ENCODE peak calls at places on chromosomes 4 and X, in ten cellular contexts. One of them, this sample, is unnamed. For H3K4me1, the result is how much of the 10 kb centered on the place peaks cover.

GRCh38 chrX:39766882-39767281 is 330.9 kb downstream of the BCOR start:
- DNase-seq in heart left ventricle: peak
- DNase-seq in upper lobe of right lung: no peak
- DNase-seq in uterus: no peak
- DNase-seq in stomach: no peak
- DNase-seq in transverse colon: no peak
- DNase-seq in neural progenitor cell: no peak
- DNase-seq in IMR-90: no peak
- DNase-seq in body of pancreas: no peak
- DNase-seq in cardiac muscle cell: no peak
- DNase-seq in this sample: no peak

GRCh38 chrX:39814391-39814790 is 283.4 kb downstream of the BCOR start:
- DNase-seq in heart left ventricle: no peak
- DNase-seq in transverse colon: peak
- DNase-seq in IMR-90: peak
- DNase-seq in neural progenitor cell: no peak
- DNase-seq in cardiac muscle cell: no peak
- DNase-seq in upper lobe of right lung: no peak
- DNase-seq in stomach: no peak
- DNase-seq in body of pancreas: no peak
- DNase-seq in uterus: no peak
- DNase-seq in this sample: no peak

GRCh38 chrX:28324306-28324705 is 262.9 kb upstream of the IL1RAPL1 start:
- DNase-seq in cardiac muscle cell: no peak
- DNase-seq in transverse colon: no peak
- DNase-seq in neural progenitor cell: no peak
- DNase-seq in stomach: no peak
- DNase-seq in upper lobe of right lung: no peak
- DNase-seq in body of pancreas: no peak
- DNase-seq in IMR-90: no peak
- DNase-seq in heart left ventricle: no peak
- DNase-seq in uterus: no peak
- DNase-seq in this sample: peak

GRCh38 chr4:87219648-87220093 is 747 bp downstream of the KLHL8 start:
- DNase-seq in body of pancreas: peak
- DNase-seq in uterus: peak
- DNase-seq in cardiac muscle cell: peak
- DNase-seq in IMR-90: peak
- DNase-seq in heart left ventricle: peak
- DNase-seq in transverse colon: peak
- DNase-seq in upper lobe of right lung: peak
- DNase-seq in stomach: peak
- DNase-seq in neural progenitor cell: peak
- DNase-seq in this sample: no peak

GRCh38 chr4:113146876-113147358 is 97.5 kb downstream of the ANK2 start:
- DNase-seq in IMR-90: no peak
- DNase-seq in body of pancreas: peak
- DNase-seq in transverse colon: no peak
- DNase-seq in heart left ventricle: peak
- DNase-seq in neural progenitor cell: no peak
- DNase-seq in stomach: no peak
- DNase-seq in cardiac muscle cell: no peak
- DNase-seq in uterus: no peak
- DNase-seq in upper lobe of right lung: no peak
- DNase-seq in this sample: no peak

GRCh38 chr4:74006009-74006476 is 7.6 kb upstream of the CXCL5 start:
- DNase-seq in upper lobe of right lung: no peak
- DNase-seq in IMR-90: peak
- DNase-seq in heart left ventricle: no peak
- DNase-seq in transverse colon: no peak
- DNase-seq in stomach: no peak
- DNase-seq in body of pancreas: no peak
- DNase-seq in cardiac muscle cell: no peak
- DNase-seq in neural progenitor cell: no peak
- DNase-seq in uterus: no peak
- DNase-seq in this sample: peak

GRCh38 chr4:169988252-169988651 is 37.9 kb downstream of the MFAP3L start:
- DNase-seq in uterus: no peak
- DNase-seq in neural progenitor cell: no peak
- DNase-seq in body of pancreas: no peak
- DNase-seq in IMR-90: no peak
- DNase-seq in stomach: no peak
- DNase-seq in heart left ventricle: no peak
- DNase-seq in upper lobe of right lung: no peak
- DNase-seq in cardiac muscle cell: no peak
- DNase-seq in transverse colon: no peak
- DNase-seq in this sample: no peak

GRCh38 chr4:159855731-159856130 is 752.9 kb downstream of the RAPGEF2 start:
- DNase-seq in IMR-90: no peak
- DNase-seq in cardiac muscle cell: no peak
- DNase-seq in stomach: no peak
- DNase-seq in neural progenitor cell: peak
- DNase-seq in upper lobe of right lung: no peak
- DNase-seq in transverse colon: no peak
- DNase-seq in body of pancreas: no peak
- DNase-seq in uterus: no peak
- DNase-seq in heart left ventricle: no peak
- DNase-seq in this sample: no peak

GRCh38 chr4:15013585-15013984 is 11.3 kb downstream of the CPEB2 start:
- DNase-seq in neural progenitor cell: no peak
- DNase-seq in IMR-90: no peak
- DNase-seq in body of pancreas: no peak
- DNase-seq in heart left ventricle: no peak
- DNase-seq in transverse colon: no peak
- DNase-seq in cardiac muscle cell: no peak
- DNase-seq in upper lobe of right lung: no peak
- DNase-seq in stomach: no peak
- DNase-seq in uterus: no peak
- DNase-seq in this sample: no peak

GRCh38 chr4:37661643-37662221 is 24.4 kb downstream of the RELL1 start:
- DNase-seq in cardiac muscle cell: no peak
- DNase-seq in body of pancreas: no peak
- DNase-seq in neural progenitor cell: no peak
- DNase-seq in uterus: no peak
- DNase-seq in IMR-90: peak
- DNase-seq in heart left ventricle: no peak
- DNase-seq in stomach: no peak
- DNase-seq in transverse colon: no peak
- DNase-seq in upper lobe of right lung: no peak
- DNase-seq in this sample: no peak

GRCh38 chrX:97119474-97120109 is 235.9 kb downstream of the RPA4 start:
- DNase-seq in body of pancreas: no peak
- DNase-seq in upper lobe of right lung: no peak
- DNase-seq in uterus: no peak
- DNase-seq in transverse colon: no peak
- DNase-seq in cardiac muscle cell: no peak
- DNase-seq in IMR-90: no peak
- DNase-seq in heart left ventricle: no peak
- DNase-seq in stomach: no peak
- DNase-seq in neural progenitor cell: no peak
- DNase-seq in this sample: no peak

GRCh38 chr4:18419780-18420179 is 398.2 kb upstream of the LCORL start:
- DNase-seq in IMR-90: no peak
- DNase-seq in cardiac muscle cell: no peak
- DNase-seq in uterus: no peak
- DNase-seq in neural progenitor cell: no peak
- DNase-seq in stomach: no peak
- DNase-seq in heart left ventricle: no peak
- DNase-seq in body of pancreas: no peak
- DNase-seq in transverse colon: no peak
- DNase-seq in upper lobe of right lung: no peak
- DNase-seq in this sample: no peak

GRCh38 chr4:507745-508512 is 8.9 kb downstream of the PIGG start:
- DNase-seq in IMR-90: no peak
- DNase-seq in heart left ventricle: no peak
- DNase-seq in stomach: no peak
- DNase-seq in body of pancreas: no peak
- DNase-seq in uterus: no peak
- DNase-seq in cardiac muscle cell: no peak
- DNase-seq in neural progenitor cell: no peak
- DNase-seq in upper lobe of right lung: no peak
- DNase-seq in transverse colon: no peak
- DNase-seq in this sample: no peak

GRCh38 chrX:19746919-19747671 is 140.3 kb downstream of the SH3KBP1 start:
- DNase-seq in body of pancreas: no peak
- DNase-seq in uterus: no peak
- DNase-seq in IMR-90: no peak
- DNase-seq in neural progenitor cell: peak
- DNase-seq in stomach: no peak
- DNase-seq in transverse colon: no peak
- DNase-seq in heart left ventricle: no peak
- DNase-seq in cardiac muscle cell: no peak
- DNase-seq in upper lobe of right lung: no peak
- DNase-seq in this sample: no peak

GRCh38 chr4:48203819-48204218 is 65.8 kb downstream of the TEC start:
- DNase-seq in neural progenitor cell: no peak
- DNase-seq in stomach: no peak
- DNase-seq in upper lobe of right lung: no peak
- DNase-seq in IMR-90: no peak
- DNase-seq in uterus: no peak
- DNase-seq in body of pancreas: no peak
- DNase-seq in cardiac muscle cell: peak
- DNase-seq in heart left ventricle: no peak
- DNase-seq in transverse colon: no peak
- DNase-seq in this sample: no peak

GRCh38 chr4:7206856-7207567 is 14.7 kb downstream of the SORCS2 start:
- DNase-seq in heart left ventricle: peak
- DNase-seq in uterus: peak
- DNase-seq in transverse colon: peak
- DNase-seq in IMR-90: peak
- DNase-seq in neural progenitor cell: peak
- DNase-seq in upper lobe of right lung: peak
- DNase-seq in body of pancreas: peak
- DNase-seq in cardiac muscle cell: peak
- DNase-seq in stomach: peak
- DNase-seq in this sample: peak

GRCh38 chrX:71143508-71143907 is 1.1 kb upstream of the NLGN3 start:
- DNase-seq in cardiac muscle cell: no peak
- DNase-seq in heart left ventricle: no peak
- DNase-seq in stomach: peak
- DNase-seq in transverse colon: peak
- DNase-seq in IMR-90: peak
- DNase-seq in body of pancreas: peak
- DNase-seq in upper lobe of right lung: no peak
- DNase-seq in uterus: peak
- DNase-seq in neural progenitor cell: no peak
- DNase-seq in this sample: no peak

GRCh38 chrX:114134465-114134864 is 449.4 kb upstream of the HTR2C start:
- DNase-seq in heart left ventricle: no peak
- DNase-seq in cardiac muscle cell: no peak
- DNase-seq in stomach: no peak
- DNase-seq in IMR-90: no peak
- DNase-seq in transverse colon: no peak
- DNase-seq in uterus: no peak
- DNase-seq in neural progenitor cell: no peak
- DNase-seq in upper lobe of right lung: no peak
- DNase-seq in body of pancreas: no peak
- DNase-seq in this sample: peak

DNA sequence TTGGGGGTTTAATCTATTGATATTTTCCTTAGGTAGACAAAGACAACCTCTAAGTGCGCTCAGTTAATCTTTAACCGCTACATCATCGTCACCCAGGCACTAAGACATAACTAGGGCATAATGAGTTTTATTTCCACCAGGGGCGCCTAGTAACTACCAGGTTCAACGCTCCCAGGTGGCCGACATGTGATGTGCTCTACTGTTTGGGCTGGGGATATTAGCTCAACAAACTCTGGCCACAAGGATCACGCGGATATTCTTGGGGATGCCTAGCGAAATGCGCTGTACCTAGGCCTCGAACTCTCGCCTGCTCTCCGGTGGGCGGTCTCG is 915 bp upstream of the RAB33B start:
- DNase-seq in neural progenitor cell: no peak
- DNase-seq in heart left ventricle: no peak
- DNase-seq in uterus: no peak
- DNase-seq in IMR-90: no peak
- DNase-seq in upper lobe of right lung: no peak
- DNase-seq in body of pancreas: peak
- DNase-seq in transverse colon: peak
- DNase-seq in stomach: no peak
- DNase-seq in cardiac muscle cell: no peak
- DNase-seq in this sample: no peak
- TF ChIP-seq CTCF in neural progenitor cell: peak
- TF ChIP-seq CTCF in heart left ventricle: peak
- TF ChIP-seq CTCF in uterus: no peak
- TF ChIP-seq CTCF in IMR-90: peak
- TF ChIP-seq CTCF in upper lobe of right lung: peak
- TF ChIP-seq CTCF in body of pancreas: peak
- TF ChIP-seq CTCF in transverse colon: peak
- TF ChIP-seq CTCF in stomach: peak
- TF ChIP-seq CTCF in cardiac muscle cell: peak
- TF ChIP-seq CTCF in this sample: peak

GRCh38 chrX:24149346-24150050 is at the start of gene ZFX:
- DNase-seq in neural progenitor cell: peak
- DNase-seq in heart left ventricle: peak
- DNase-seq in body of pancreas: peak
- DNase-seq in IMR-90: peak
- DNase-seq in stomach: peak
- DNase-seq in cardiac muscle cell: peak
- DNase-seq in uterus: peak
- DNase-seq in upper lobe of right lung: peak
- DNase-seq in transverse colon: peak
- DNase-seq in this sample: no peak
- H3K4me1 ChIP-seq in neural progenitor cell: half or more
- H3K4me1 ChIP-seq in heart left ventricle: under half
- H3K4me1 ChIP-seq in body of pancreas: under half
- H3K4me1 ChIP-seq in IMR-90: under half
- H3K4me1 ChIP-seq in stomach: half or more
- H3K4me1 ChIP-seq in cardiac muscle cell: half or more
- H3K4me1 ChIP-seq in uterus: under half
- H3K4me1 ChIP-seq in upper lobe of right lung: under half
- H3K4me1 ChIP-seq in transverse colon: half or more
- H3K4me1 ChIP-seq in this sample: under half

GRCh38 chr4:141457653-141458052 is 178.7 kb upstream of the IL15 start:
- DNase-seq in stomach: no peak
- DNase-seq in cardiac muscle cell: no peak
- DNase-seq in transverse colon: no peak
- DNase-seq in body of pancreas: no peak
- DNase-seq in neural progenitor cell: no peak
- DNase-seq in heart left ventricle: no peak
- DNase-seq in upper lobe of right lung: no peak
- DNase-seq in uterus: no peak
- DNase-seq in IMR-90: no peak
- DNase-seq in this sample: no peak
- H3K27ac ChIP-seq in stomach: no peak
- H3K27ac ChIP-seq in cardiac muscle cell: no peak
- H3K27ac ChIP-seq in transverse colon: no peak
- H3K27ac ChIP-seq in body of pancreas: no peak
- H3K27ac ChIP-seq in neural progenitor cell: no peak
- H3K27ac ChIP-seq in heart left ventricle: no peak
- H3K27ac ChIP-seq in upper lobe of right lung: no peak
- H3K27ac ChIP-seq in uterus: no peak
- H3K27ac ChIP-seq in IMR-90: no peak
- H3K27ac ChIP-seq in this sample: no peak

DNA sequence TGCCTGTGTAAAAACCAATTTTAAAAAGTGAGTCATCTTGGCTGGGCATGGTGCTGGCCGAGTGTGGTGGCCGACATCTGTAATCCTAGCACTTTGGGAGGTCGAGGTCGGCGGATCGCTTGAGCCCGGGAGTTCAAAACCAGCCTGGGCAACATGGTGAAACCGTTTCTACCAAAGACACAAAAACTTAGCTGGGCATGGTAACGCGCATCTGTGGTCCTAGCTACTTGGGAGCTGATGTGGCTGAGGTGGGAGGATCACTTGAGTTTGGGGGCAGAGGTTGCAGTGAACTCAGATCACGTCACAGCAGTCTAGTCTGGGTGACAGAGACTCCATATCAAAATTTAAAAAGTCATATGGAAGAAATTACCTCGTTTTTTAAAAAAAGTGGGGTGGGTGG is 7.6 kb downstream of the RLIM start:
- DNase-seq in IMR-90: no peak
- DNase-seq in uterus: no peak
- DNase-seq in cardiac muscle cell: no peak
- DNase-seq in transverse colon: no peak
- DNase-seq in heart left ventricle: no peak
- DNase-seq in stomach: no peak
- DNase-seq in neural progenitor cell: no peak
- DNase-seq in body of pancreas: no peak
- DNase-seq in upper lobe of right lung: no peak
- DNase-seq in this sample: no peak
- TF ChIP-seq CTCF in IMR-90: no peak
- TF ChIP-seq CTCF in uterus: no peak
- TF ChIP-seq CTCF in cardiac muscle cell: no peak
- TF ChIP-seq CTCF in transverse colon: no peak
- TF ChIP-seq CTCF in heart left ventricle: no peak
- TF ChIP-seq CTCF in stomach: no peak
- TF ChIP-seq CTCF in neural progenitor cell: no peak
- TF ChIP-seq CTCF in body of pancreas: no peak
- TF ChIP-seq CTCF in upper lobe of right lung: no peak
- TF ChIP-seq CTCF in this sample: no peak

This sample was measured in foreskin keratinocyte.